ENCODE peak calls at places on chromosome 15, in five cellular contexts. Q is A172; T is HEK293T; Z is heart right ventricle; O is activated CD4-positive, alpha-beta T cell treated with anti-CD3 and anti-CD28 coated beads, Interleukin-2, amount 10 ng/mL, durations not matched to agents 7 days and 5 days. J is an unnamed sample.

GRCh38 chr15:61742591-61742990 is 317.7 kb downstream of the VPS13C start:
- DNase-seq in Q (no peak), T (no peak), Z (no peak), O (no peak), J (no peak)

GRCh38 chr15:74723754-74724334 is 1.5 kb downstream of the CYP1A1 start:
- DNase-seq in Q (peak), T (peak), Z (peak), O (no peak), J (no peak)

GRCh38 chr15:101024111-101024695 is 105.0 kb downstream of the LRRK1 start:
- DNase-seq in Q (no peak), T (no peak), Z (peak), O (peak), J (no peak)

GRCh38 chr15:69164807-69165636 is 4.6 kb downstream of the GLCE start:
- DNase-seq in Q (no peak), T (no peak), Z (no peak), O (no peak), J (no peak)

GRCh38 chr15:67033012-67033411 is 32.4 kb upstream of the SMAD3 start:
- DNase-seq in Q (no peak), T (no peak), Z (no peak), O (peak), J (no peak)

GRCh38 chr15:85289677-85290365 is 90.6 kb upstream of the AKAP13 start:
- DNase-seq in Q (peak), T (peak), Z (peak), O (peak), J (peak)

GRCh38 chr15:39579487-39580116 is 1.3 kb upstream of the THBS1 start:
- DNase-seq in Q (peak), T (no peak), Z (peak), O (no peak), J (peak)

GRCh38 chr15:100651253-100651652 is 48.9 kb downstream of the ASB7 start:
- DNase-seq in Q (no peak), T (no peak), Z (no peak), O (no peak), J (no peak)

GRCh38 chr15:44468713-44469385 is 41.4 kb downstream of the CTDSPL2 start:
- DNase-seq in Q (peak), T (no peak), Z (no peak), O (no peak), J (no peak)

GRCh38 chr15:41603941-41604660 is 45.1 kb downstream of the TYRO3 start:
- DNase-seq in Q (peak), T (peak), Z (peak), O (peak), J (peak)

GRCh38 chr15:89772933-89773583 is 3.1 kb upstream of the MESP2 start:
- DNase-seq in Q (no peak), T (peak), Z (no peak), O (no peak), J (no peak)

GRCh38 chr15:64229129-64229724 is 66.4 kb upstream of the PPIB start:
- DNase-seq in Q (no peak), T (no peak), Z (no peak), O (no peak), J (no peak)

GRCh38 chr15:48385431-48385830 is 54.2 kb downstream of the DUT start:
- DNase-seq in Q (peak), T (no peak), Z (no peak), O (no peak), J (no peak)

GRCh38 chr15:80240261-80240660 is 11.8 kb downstream of the CTXND1 start:
- DNase-seq in Q (no peak), T (no peak), Z (no peak), O (no peak), J (peak)

GRCh38 chr15:78201281-78202190 is 32.8 kb downstream of the ACSBG1 start:
- DNase-seq in Q (no peak), T (no peak), Z (no peak), O (peak), J (no peak)

GRCh38 chr15:40388941-40389823 is 6.7 kb downstream of the KNSTRN start:
- DNase-seq in Q (no peak), T (no peak), Z (no peak), O (no peak), J (no peak)

GRCh38 chr15:63583027-63583426 is 14.2 kb upstream of the FBXL22 start:
- DNase-seq in Q (peak), T (no peak), Z (no peak), O (no peak), J (no peak)

GRCh38 chr15:90354986-90355385 is 2.9 kb downstream of the ZNF774 start:
- DNase-seq in Q (no peak), T (no peak), Z (no peak), O (no peak), J (no peak)

GRCh38 chr15:89104172-89104564 is 15.9 kb downstream of the ABHD2 start:
- DNase-seq in Q (no peak), T (no peak), Z (no peak), O (no peak), J (peak)

GRCh38 chr15:63019539-63020109 is 22.9 kb upstream of the TPM1 start:
- DNase-seq in Q (peak), T (peak), Z (no peak), O (no peak), J (no peak)

GRCh38 chr15:51678081-51678480 is 3.2 kb upstream of the SCG3 start:
- DNase-seq in Q (no peak), T (no peak), Z (no peak), O (no peak), J (no peak)

GRCh38 chr15:76983588-76984379 is 11.1 kb upstream of the PSTPIP1 start:
- DNase-seq in Q (no peak), T (no peak), Z (no peak), O (no peak), J (peak)

GRCh38 chr15:90407871-90408317 is 19.9 kb downstream of the IQGAP1 start:
- DNase-seq in Q (no peak), T (no peak), Z (no peak), O (peak), J (no peak)

GRCh38 chr15:70643783-70644125 is 119.6 kb downstream of the UACA start:
- DNase-seq in Q (peak), T (no peak), Z (no peak), O (no peak), J (no peak)

GRCh38 chr15:33209575-33210519 is 15.3 kb upstream of the FMN1 start:
- DNase-seq in Q (no peak), T (no peak), Z (no peak), O (no peak), J (no peak)

GRCh38 chr15:90946941-90947576 is 7.6 kb upstream of the RCCD1 start:
- DNase-seq in Q (no peak), T (no peak), Z (no peak), O (no peak), J (no peak)

GRCh38 chr15:62786123-62786825 is 256.3 kb upstream of the TPM1 start:
- DNase-seq in Q (no peak), T (no peak), Z (no peak), O (no peak), J (no peak)

GRCh38 chr15:60649845-60650548 is 171.1 kb upstream of the ICE2 start:
- DNase-seq in Q (no peak), T (no peak), Z (no peak), O (peak), J (no peak)

GRCh38 chr15:83516935-83517334 is 69.8 kb downstream of the SH3GL3 start:
- DNase-seq in Q (peak), T (no peak), Z (no peak), O (no peak), J (no peak)

GRCh38 chr15:68363353-68363752 is 68.6 kb downstream of the ITGA11 start:
- DNase-seq in Q (peak), T (no peak), Z (no peak), O (no peak), J (no peak)

GRCh38 chr15:83602021-83602420 is 51.9 kb upstream of the ADAMTSL3 start:
- DNase-seq in Q (peak), T (no peak), Z (no peak), O (no peak), J (no peak)

GRCh38 chr15:48221885-48222284 is 15.8 kb downstream of the SLC12A1 start:
- DNase-seq in Q (no peak), T (no peak), Z (no peak), O (no peak), J (no peak)

GRCh38 chr15:101449471-101450425 is 39.8 kb downstream of the PCSK6 start:
- DNase-seq in Q (no peak), T (no peak), Z (no peak), O (no peak), J (no peak)

GRCh38 chr15:35740761-35741160 is 194.8 kb upstream of the DPH6 start:
- DNase-seq in Q (no peak), T (no peak), Z (no peak), O (no peak), J (no peak)

GRCh38 chr15:89203705-89204273 is 17.6 kb downstream of the RLBP1 start:
- DNase-seq in Q (no peak), T (no peak), Z (no peak), O (peak), J (no peak)

GRCh38 chr15:48554112-48554511 is 91.4 kb downstream of the FBN1 start:
- DNase-seq in Q (no peak), T (no peak), Z (no peak), O (no peak), J (no peak)

GRCh38 chr15:98946301-98947255 is 61.0 kb downstream of the PGPEP1L start:
- DNase-seq in Q (no peak), T (no peak), Z (peak), O (no peak), J (peak)